ENCODE peak calls at places on chromosomes 1 and 21, in four cellular contexts. One of them, this sample, is unnamed.

GRCh38 chr1:235597867-235598553 is 51.6 kb downstream of the GNG4 start:
- DNase-seq in astrocyte of the cerebellum: peak; percentile 15
- DNase-seq in heart left ventricle: no peak
- DNase-seq in coronary artery: no peak
- DNase-seq in this sample: no peak

GRCh38 chr1:113389356-113389952 is 861 bp upstream of the MAGI3 start:
- DNase-seq in astrocyte of the cerebellum: no peak
- DNase-seq in heart left ventricle: no peak
- DNase-seq in coronary artery: no peak
- DNase-seq in this sample: no peak

GRCh38 chr1:81799939-81800740 is 594 bp upstream of the ADGRL2 start:
- DNase-seq in astrocyte of the cerebellum: peak; percentile 50
- DNase-seq in heart left ventricle: peak; percentile 64
- DNase-seq in coronary artery: peak; percentile 73
- DNase-seq in this sample: peak; percentile 82

GRCh38 chr1:8009043-8010002 is 16.8 kb downstream of the ERRFI1 start:
- DNase-seq in astrocyte of the cerebellum: no peak
- DNase-seq in heart left ventricle: no peak
- DNase-seq in coronary artery: no peak
- DNase-seq in this sample: no peak

GRCh38 chr1:158999301-159000069 is 10.2 kb upstream of the IFI16 start:
- DNase-seq in astrocyte of the cerebellum: peak; percentile 93
- DNase-seq in heart left ventricle: peak; percentile 83
- DNase-seq in coronary artery: peak; percentile 93
- DNase-seq in this sample: no peak

GRCh38 chr1:43537423-43538142 is 6.9 kb downstream of the PTPRF start:
- DNase-seq in astrocyte of the cerebellum: no peak
- DNase-seq in heart left ventricle: no peak
- DNase-seq in coronary artery: no peak
- DNase-seq in this sample: no peak

GRCh38 chr1:169238506-169238905 is 129.1 kb downstream of the NME7 start:
- DNase-seq in astrocyte of the cerebellum: no peak
- DNase-seq in heart left ventricle: no peak
- DNase-seq in coronary artery: no peak
- DNase-seq in this sample: no peak

GRCh38 chr1:67889940-67890567 is 56.8 kb upstream of the GNG12 start:
- DNase-seq in astrocyte of the cerebellum: peak; percentile 81
- DNase-seq in heart left ventricle: no peak
- DNase-seq in coronary artery: no peak
- DNase-seq in this sample: no peak

GRCh38 chr1:213381572-213382084 is 330.6 kb downstream of the RPS6KC1 start:
- DNase-seq in astrocyte of the cerebellum: no peak
- DNase-seq in heart left ventricle: peak; percentile 43
- DNase-seq in coronary artery: no peak
- DNase-seq in this sample: no peak

GRCh38 chr1:71330991-71331390 is 250.2 kb upstream of the ZRANB2 start:
- DNase-seq in astrocyte of the cerebellum: no peak
- DNase-seq in heart left ventricle: no peak
- DNase-seq in coronary artery: no peak
- DNase-seq in this sample: no peak

GRCh38 chr21:33155457-33155856 is 74.3 kb upstream of the IFNAR2 start:
- DNase-seq in astrocyte of the cerebellum: no peak
- DNase-seq in heart left ventricle: no peak
- DNase-seq in coronary artery: no peak
- DNase-seq in this sample: no peak

GRCh38 chr1:151277249-151277648 is 4.8 kb upstream of the ZNF687 start:
- DNase-seq in astrocyte of the cerebellum: no peak
- DNase-seq in heart left ventricle: no peak
- DNase-seq in coronary artery: no peak
- DNase-seq in this sample: no peak

GRCh38 chr1:166920561-166921475 is 44.8 kb upstream of the TADA1 start:
- DNase-seq in astrocyte of the cerebellum: no peak
- DNase-seq in heart left ventricle: peak; percentile 20
- DNase-seq in coronary artery: no peak
- DNase-seq in this sample: peak; percentile 69

GRCh38 chr1:163071381-163072255 is 2.5 kb downstream of the RGS4 start:
- DNase-seq in astrocyte of the cerebellum: peak; percentile 83
- DNase-seq in heart left ventricle: peak; percentile 64
- DNase-seq in coronary artery: peak; percentile 81
- DNase-seq in this sample: no peak

GRCh38 chr21:43287111-43287973 is 118.5 kb downstream of the CRYAA start:
- DNase-seq in astrocyte of the cerebellum: no peak
- DNase-seq in heart left ventricle: no peak
- DNase-seq in coronary artery: no peak
- DNase-seq in this sample: no peak

GRCh38 chr1:235292790-235293189 is 35.2 kb downstream of the ARID4B start:
- DNase-seq in astrocyte of the cerebellum: no peak
- DNase-seq in heart left ventricle: no peak
- DNase-seq in coronary artery: no peak
- DNase-seq in this sample: no peak

GRCh38 chr1:234616644-234617043 is 6.7 kb upstream of the IRF2BP2 start:
- DNase-seq in astrocyte of the cerebellum: no peak
- DNase-seq in heart left ventricle: no peak
- DNase-seq in coronary artery: no peak
- DNase-seq in this sample: no peak

GRCh38 chr1:51297401-51298321 is 32.7 kb downstream of the TTC39A start:
- DNase-seq in astrocyte of the cerebellum: no peak
- DNase-seq in heart left ventricle: no peak
- DNase-seq in coronary artery: peak; percentile 66
- DNase-seq in this sample: no peak

GRCh38 chr1:153678519-153679336 is at the start of gene NPR1:
- DNase-seq in astrocyte of the cerebellum: no peak
- DNase-seq in heart left ventricle: peak; percentile 77
- DNase-seq in coronary artery: peak; percentile 87
- DNase-seq in this sample: no peak

GRCh38 chr1:921011-921837 is 2.5 kb upstream of the SAMD11 start:
- DNase-seq in astrocyte of the cerebellum: peak; percentile 29
- DNase-seq in heart left ventricle: peak; percentile 80
- DNase-seq in coronary artery: no peak
- DNase-seq in this sample: no peak

GRCh38 chr1:117636637-117637425 is 31.0 kb downstream of the TENT5C start:
- DNase-seq in astrocyte of the cerebellum: no peak
- DNase-seq in heart left ventricle: no peak
- DNase-seq in coronary artery: peak; percentile 53
- DNase-seq in this sample: no peak

GRCh38 chr1:110449661-110450651 is 993 bp upstream of the PROK1 start:
- DNase-seq in astrocyte of the cerebellum: no peak
- DNase-seq in heart left ventricle: no peak
- DNase-seq in coronary artery: no peak
- DNase-seq in this sample: no peak

GRCh38 chr21:28215214-28215954 is 777.3 kb downstream of the LTN1 start:
- DNase-seq in astrocyte of the cerebellum: no peak
- DNase-seq in heart left ventricle: peak; percentile 31
- DNase-seq in coronary artery: no peak
- DNase-seq in this sample: no peak

GRCh38 chr1:44496541-44497171 is 91.6 kb downstream of the RNF220 start:
- DNase-seq in astrocyte of the cerebellum: no peak
- DNase-seq in heart left ventricle: peak; percentile 48
- DNase-seq in coronary artery: no peak
- DNase-seq in this sample: no peak

GRCh38 chr1:52549267-52549666 is 3.6 kb downstream of the TUT4 start:
- DNase-seq in astrocyte of the cerebellum: no peak
- DNase-seq in heart left ventricle: no peak
- DNase-seq in coronary artery: no peak
- DNase-seq in this sample: no peak

GRCh38 chr1:67710417-67710816 is 25.4 kb downstream of the GADD45A start:
- DNase-seq in astrocyte of the cerebellum: no peak
- DNase-seq in heart left ventricle: no peak
- DNase-seq in coronary artery: no peak
- DNase-seq in this sample: no peak

GRCh38 chr1:161082996-161083742 is 6.2 kb downstream of the NECTIN4 start:
- DNase-seq in astrocyte of the cerebellum: peak; percentile 84
- DNase-seq in heart left ventricle: no peak
- DNase-seq in coronary artery: peak; percentile 89
- DNase-seq in this sample: no peak

GRCh38 chr1:171740987-171741871 is 636 bp downstream of the VAMP4 start:
- DNase-seq in astrocyte of the cerebellum: no peak
- DNase-seq in heart left ventricle: peak; percentile 34
- DNase-seq in coronary artery: no peak
- DNase-seq in this sample: no peak
- TF ChIP-seq CTCF in astrocyte of the cerebellum: no peak
- TF ChIP-seq CTCF in heart left ventricle: peak; percentile 10
- TF ChIP-seq CTCF in coronary artery: no peak
- TF ChIP-seq CTCF in this sample: peak; percentile 45

GRCh38 chr1:156098782-156099181 is 15.7 kb upstream of the LMNA start:
- DNase-seq in astrocyte of the cerebellum: no peak
- DNase-seq in heart left ventricle: no peak
- DNase-seq in coronary artery: no peak
- DNase-seq in this sample: no peak

GRCh38 chr1:156095906-156096508 is 13.7 kb upstream of the MEX3A start:
- DNase-seq in astrocyte of the cerebellum: no peak
- DNase-seq in heart left ventricle: no peak
- DNase-seq in coronary artery: no peak
- DNase-seq in this sample: no peak

GRCh38 chr1:156099282-156099681 is 15.2 kb upstream of the LMNA start:
- DNase-seq in astrocyte of the cerebellum: no peak
- DNase-seq in heart left ventricle: no peak
- DNase-seq in coronary artery: no peak
- DNase-seq in this sample: no peak

GRCh38 chr1:156097499-156098178 is 15.4 kb upstream of the MEX3A start:
- DNase-seq in astrocyte of the cerebellum: no peak
- DNase-seq in heart left ventricle: no peak
- DNase-seq in coronary artery: no peak
- DNase-seq in this sample: no peak

DNA sequence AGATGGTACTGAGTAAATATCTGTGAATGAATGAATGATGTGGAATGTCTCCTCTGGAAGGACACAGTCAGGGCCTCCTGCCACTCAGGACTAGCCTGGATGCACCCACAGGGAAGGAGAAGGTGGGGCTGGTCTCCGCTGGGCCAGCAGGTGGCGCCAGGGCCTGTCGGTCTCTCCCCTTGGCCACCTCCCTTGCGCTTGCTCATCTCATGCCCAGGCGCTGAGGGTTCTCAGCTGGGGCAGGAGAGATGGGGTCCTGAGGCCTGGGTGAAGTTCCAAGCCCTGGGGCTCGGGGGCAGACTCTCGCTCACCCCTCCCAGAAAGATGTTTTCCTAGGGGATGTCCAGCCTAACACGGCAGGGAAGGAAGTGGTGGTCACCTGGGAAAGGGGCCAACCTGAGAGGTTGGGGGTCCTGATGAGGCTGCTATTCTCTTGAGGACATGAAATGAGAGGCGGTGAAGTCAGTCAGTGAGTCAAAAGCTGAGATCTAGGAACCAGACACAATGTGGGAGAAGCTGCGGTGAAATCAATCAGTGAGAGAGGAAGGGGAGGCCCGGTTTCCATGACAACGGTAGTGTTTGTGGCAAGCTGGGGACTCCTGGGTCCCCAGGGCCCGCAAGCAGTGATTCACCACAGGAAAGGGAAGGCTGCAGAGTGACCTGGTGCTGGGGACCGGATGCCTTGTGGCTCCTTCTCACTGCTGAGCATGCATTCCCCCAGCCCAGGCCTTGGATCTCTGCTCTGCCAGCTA is 14.6 kb upstream of the MEX3A start:
- DNase-seq in astrocyte of the cerebellum: peak; percentile 68
- DNase-seq in heart left ventricle: peak; percentile 91
- DNase-seq in coronary artery: peak; percentile 93
- DNase-seq in this sample: peak; percentile 89
- TF ChIP-seq CTCF in astrocyte of the cerebellum: peak; percentile 97
- TF ChIP-seq CTCF in heart left ventricle: peak; percentile 98
- TF ChIP-seq CTCF in coronary artery: peak; percentile 95
- TF ChIP-seq CTCF in this sample: peak; percentile 95

GRCh38 chr1:40766560-40766959 is 17.0 kb upstream of the KCNQ4 start:
- DNase-seq in astrocyte of the cerebellum: no peak
- DNase-seq in heart left ventricle: no peak
- DNase-seq in coronary artery: no peak
- DNase-seq in this sample: no peak

GRCh38 chr1:40768146-40768990 is 15.2 kb upstream of the KCNQ4 start:
- DNase-seq in astrocyte of the cerebellum: no peak
- DNase-seq in heart left ventricle: no peak
- DNase-seq in coronary artery: no peak
- DNase-seq in this sample: no peak

GRCh38 chr1:40770296-40771070 is 13.1 kb upstream of the KCNQ4 start:
- DNase-seq in astrocyte of the cerebellum: no peak
- DNase-seq in heart left ventricle: no peak
- DNase-seq in coronary artery: peak; percentile 60
- DNase-seq in this sample: no peak

GRCh38 chr1:40772146-40772770 is 11.3 kb upstream of the KCNQ4 start:
- DNase-seq in astrocyte of the cerebellum: no peak
- DNase-seq in heart left ventricle: no peak
- DNase-seq in coronary artery: peak; percentile 47
- DNase-seq in this sample: no peak

DNA sequence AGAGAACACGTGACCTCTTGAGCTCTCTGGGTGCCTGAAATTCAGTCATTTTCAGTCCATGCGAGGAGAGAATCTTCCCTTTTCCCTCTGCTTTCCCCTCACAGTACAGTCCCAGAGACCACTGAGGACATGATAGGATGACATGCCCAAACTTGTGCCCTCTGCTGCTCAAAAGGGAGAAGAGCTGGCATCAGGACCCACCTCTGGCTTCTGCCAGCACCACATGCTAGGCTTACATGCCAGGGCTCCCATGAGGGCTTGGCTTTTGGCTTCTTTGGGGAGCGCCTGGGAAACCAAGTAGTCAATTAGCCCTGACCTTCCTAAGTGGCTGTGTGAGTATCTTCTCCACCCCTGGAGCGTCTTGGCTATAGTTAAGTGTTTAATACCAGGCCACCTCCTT is 13.8 kb upstream of the KCNQ4 start:
- DNase-seq in astrocyte of the cerebellum: no peak
- DNase-seq in heart left ventricle: no peak
- DNase-seq in coronary artery: peak; percentile 68
- DNase-seq in this sample: no peak
- TF ChIP-seq CTCF in astrocyte of the cerebellum: peak; percentile 25
- TF ChIP-seq CTCF in heart left ventricle: no peak
- TF ChIP-seq CTCF in coronary artery: no peak
- TF ChIP-seq CTCF in this sample: no peak

DNA sequence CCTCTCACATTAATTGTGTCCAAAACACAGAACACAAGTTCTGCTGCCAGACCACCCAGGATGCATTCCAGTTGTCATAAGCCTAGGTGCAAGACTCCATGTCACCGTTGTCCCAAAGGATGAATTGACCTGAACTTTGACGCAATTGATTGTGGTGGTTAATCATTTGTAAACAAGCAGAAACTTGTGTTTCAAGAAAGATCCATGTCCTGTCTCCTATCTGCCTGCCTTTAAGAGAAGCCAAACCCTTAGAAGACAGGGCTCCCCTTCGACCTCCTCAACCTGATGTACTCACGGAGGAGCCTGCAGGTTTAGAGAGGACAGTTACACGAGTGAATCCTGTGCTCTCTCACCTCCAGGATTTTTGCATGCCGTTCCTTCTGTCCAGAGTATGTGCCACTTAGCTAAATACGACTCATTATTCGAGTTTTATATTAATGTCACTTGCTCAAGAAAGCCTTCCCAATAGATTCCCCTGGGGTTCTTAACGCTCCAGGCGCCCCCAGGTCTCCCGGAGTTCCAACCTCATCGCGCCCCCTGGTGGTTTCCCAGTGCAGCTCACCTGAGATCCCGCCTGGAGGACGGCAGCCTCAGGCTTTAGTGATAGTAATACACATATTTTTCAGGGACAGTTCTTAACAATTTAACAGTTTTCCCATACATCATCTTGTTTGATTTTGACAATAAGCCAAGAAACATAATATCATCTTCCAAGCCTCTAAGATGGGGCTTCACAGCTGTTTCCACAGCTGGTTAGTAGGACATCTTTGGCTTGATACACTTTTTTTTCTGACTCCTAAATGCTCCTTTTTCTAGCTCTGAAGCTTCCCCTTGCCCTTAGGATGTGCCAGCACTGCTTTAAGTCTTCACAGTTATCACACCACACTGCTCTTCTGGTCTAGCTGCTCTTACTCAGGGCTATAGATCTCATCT is 2.4 kb upstream of the C8B start:
- DNase-seq in astrocyte of the cerebellum: no peak
- DNase-seq in heart left ventricle: no peak
- DNase-seq in coronary artery: no peak
- DNase-seq in this sample: no peak
- TF ChIP-seq CTCF in astrocyte of the cerebellum: peak; percentile 50
- TF ChIP-seq CTCF in heart left ventricle: peak; percentile 45
- TF ChIP-seq CTCF in coronary artery: no peak
- TF ChIP-seq CTCF in this sample: peak; percentile 77

This sample was measured in type B pancreatic cell.